ENCODE peak calls at places on chromosomes 2 and 18, in eight cellular contexts. T is body of pancreas, V is HCT116, X is uterus, A is esophagus squamous epithelium, N is tibial nerve, L is gastrocnemius medialis, W is thyroid gland. Q is an unnamed sample.

GRCh38 chr18:2948038-2948437 is 64.9 kb downstream of the LPIN2 start:
- DNase-seq in V (peak; percentile 7), A (no peak), L (no peak), T (peak; percentile 72), X (no peak), N (no peak), W (no peak), Q (no peak)

GRCh38 chr2:79638943-79639342 is 126.1 kb downstream of the CTNNA2 start:
- DNase-seq in T (no peak), V (no peak), L (no peak), W (no peak), X (no peak), A (no peak), N (no peak), Q (no peak)

GRCh38 chr2:238793351-238793750 is 54.5 kb upstream of the TWIST2 start:
- DNase-seq in W (no peak), L (no peak), X (no peak), V (no peak), A (no peak), N (no peak), T (no peak), Q (no peak)

GRCh38 chr2:19362652-19363473 is 4.4 kb upstream of the OSR1 start:
- DNase-seq in T (peak; percentile 82), X (peak; percentile 84), W (peak; percentile 74), V (peak; percentile 69), L (peak; percentile 58), A (no peak), N (peak; percentile 81), Q (peak; percentile 90)

GRCh38 chr2:85134255-85135065 is 1.3 kb downstream of the TCF7L1 start:
- DNase-seq in T (peak; percentile 17), L (peak; percentile 18), X (peak; percentile 52), V (no peak), N (no peak), W (peak; percentile 72), A (no peak), Q (peak; percentile 29)

GRCh38 chr2:20424300-20425290 is 22.3 kb upstream of the RHOB start:
- DNase-seq in A (peak; percentile 36), N (peak; percentile 54), L (peak; percentile 65), V (no peak), X (no peak), T (no peak), W (peak; percentile 15), Q (peak; percentile 75)

GRCh38 chr2:240774856-240775255 is 45.2 kb downstream of the KIF1A start:
- DNase-seq in X (no peak), V (no peak), N (no peak), W (no peak), L (no peak), A (no peak), T (no peak), Q (no peak)

GRCh38 chr2:144256996-144257707 is 262.8 kb downstream of the ZEB2 start:
- DNase-seq in T (no peak), X (no peak), V (no peak), N (no peak), A (no peak), W (no peak), L (no peak), Q (no peak)

GRCh38 chr18:58937204-58937603 is 72.5 kb downstream of the ZNF532 start:
- DNase-seq in N (no peak), V (no peak), L (no peak), X (no peak), W (no peak), A (no peak), T (no peak), Q (no peak)

GRCh38 chr2:122183890-122184289 is 428.4 kb downstream of the TSN start:
- DNase-seq in L (no peak), N (no peak), W (no peak), X (no peak), V (no peak), T (no peak), A (no peak), Q (no peak)

GRCh38 chr18:23178661-23179081 is 43.4 kb downstream of the CABLES1 start:
- DNase-seq in W (no peak), L (no peak), A (no peak), N (no peak), V (no peak), X (no peak), T (peak; percentile 49), Q (no peak)

GRCh38 chr2:129734343-129735034 is 245.0 kb upstream of the RAB6C start:
- DNase-seq in L (no peak), W (no peak), N (no peak), V (no peak), X (no peak), T (no peak), A (no peak), Q (no peak)

GRCh38 chr2:137969418-137969765 is 5.1 kb downstream of the HNMT start:
- DNase-seq in T (peak; percentile 25), V (no peak), L (no peak), A (no peak), N (no peak), W (no peak), X (no peak), Q (peak; percentile 25)

DNA sequence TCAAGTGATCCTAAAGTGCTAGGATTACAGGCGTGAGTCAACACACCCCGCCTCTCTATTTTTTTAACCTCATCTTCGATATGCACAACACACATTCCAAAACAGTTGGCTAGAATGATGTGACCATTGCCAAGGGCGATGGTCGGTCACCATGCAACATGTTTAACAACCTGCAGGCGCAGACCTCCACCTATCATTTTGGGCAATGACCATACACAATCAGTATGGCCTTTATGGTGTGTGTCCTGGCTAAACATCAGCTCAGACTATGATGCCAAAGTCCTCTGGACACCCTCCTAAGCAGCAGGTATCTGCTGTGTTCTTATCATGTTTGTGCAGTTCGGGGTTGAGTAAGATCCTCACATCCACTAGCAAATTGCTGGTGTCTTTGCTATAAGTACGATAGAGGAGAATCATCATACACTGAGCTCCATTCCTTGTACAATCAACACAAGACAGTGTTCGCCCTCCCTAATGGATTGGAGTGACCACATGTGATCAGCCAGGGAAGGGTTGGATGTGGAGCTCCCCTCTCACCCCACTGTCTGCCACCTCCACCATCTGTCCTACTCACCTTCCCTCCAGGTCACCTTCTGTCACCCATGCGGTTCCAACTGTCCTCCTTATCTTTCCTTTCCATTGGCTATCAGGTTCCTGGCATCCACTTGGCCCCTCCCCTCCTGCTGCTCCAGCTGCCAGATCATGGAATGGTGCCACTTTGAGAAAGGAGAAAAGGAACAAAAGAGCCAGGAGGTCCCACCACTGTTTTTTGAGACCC is 7.9 kb upstream of the RNF152 start:
- DNase-seq in X (no peak), L (no peak), V (no peak), W (no peak), N (no peak), A (no peak), T (no peak), Q (no peak)
- H3K27me3 ChIP-seq in X (no peaks in the 10 kb centered on the region), L (no peaks in the 10 kb centered on the region), V (peaks cover 3% of the 10 kb centered on the region), W (no peaks in the 10 kb centered on the region), N (no peaks in the 10 kb centered on the region), A (no peaks in the 10 kb centered on the region), T (no peaks in the 10 kb centered on the region), Q (no peaks in the 10 kb centered on the region)

GRCh38 chr2:95166065-95166763 is 605 bp downstream of the ZNF2 start:
- DNase-seq in V (no peak), W (no peak), X (no peak), N (no peak), L (no peak), T (no peak), A (no peak), Q (no peak)

GRCh38 chr2:95159690-95160449 is at the start of gene ZNF514:
- DNase-seq in W (peak; percentile 87), T (peak; percentile 79), X (peak; percentile 81), V (no peak), L (peak; percentile 75), N (peak; percentile 45), A (peak; percentile 7), Q (peak; percentile 83)

GRCh38 chr2:95165030-95165370 is 609 bp upstream of the ZNF2 start:
- DNase-seq in L (no peak), N (no peak), V (no peak), A (no peak), W (no peak), X (no peak), T (no peak), Q (no peak)

GRCh38 chr2:95165371-95166064 is at the start of gene ZNF2:
- DNase-seq in T (peak; percentile 98), X (peak; percentile 97), A (peak; percentile 82), L (peak; percentile 97), W (peak; percentile 98), V (peak; percentile 96), N (peak; percentile 97), Q (peak; percentile 98)
- TF ChIP-seq POLR2A in T (peak; percentile 95), X (peak; percentile 62), A (peak; percentile 45), L (peak; percentile 63), W (no peak), V (peak; percentile 81), N (peak; percentile 69), Q (peak; percentile 69)

GRCh38 chr2:236748801-236749200 is 179.2 kb downstream of the ACKR3 start:
- DNase-seq in A (no peak), W (peak; percentile 83), T (no peak), N (no peak), V (no peak), L (peak; percentile 65), X (no peak), Q (peak; percentile 45)

GRCh38 chr2:236747426-236747825 is 177.8 kb downstream of the ACKR3 start:
- DNase-seq in V (no peak), T (no peak), N (no peak), L (no peak), A (no peak), W (no peak), X (no peak), Q (no peak)

GRCh38 chr2:236748385-236748784 is 178.8 kb downstream of the ACKR3 start:
- DNase-seq in W (no peak), L (no peak), X (no peak), T (no peak), V (no peak), N (peak; percentile 26), A (no peak), Q (no peak)

GRCh38 chr2:236747925-236748324 is 178.3 kb downstream of the ACKR3 start:
- DNase-seq in L (no peak), X (no peak), N (no peak), V (no peak), T (no peak), W (no peak), A (no peak), Q (no peak)

DNA sequence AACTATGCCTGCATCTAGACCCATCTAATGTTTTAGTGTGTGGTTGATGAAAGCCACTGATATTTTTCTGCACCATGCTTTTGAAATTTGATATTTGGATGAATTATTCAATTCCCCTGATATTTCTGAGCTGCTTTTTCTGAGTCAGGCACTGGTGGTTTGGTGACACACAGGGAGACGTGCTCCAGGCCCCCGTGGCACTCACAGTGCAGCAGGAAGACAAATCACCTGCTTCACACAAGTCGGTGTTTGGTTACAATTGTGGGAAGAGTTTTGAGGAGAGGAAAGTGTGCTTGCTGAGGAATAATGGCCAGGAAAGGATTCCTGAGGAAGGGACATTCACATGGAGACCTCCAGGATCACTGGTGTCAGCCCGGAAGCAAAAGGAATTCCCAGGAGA is 179.7 kb downstream of the ACKR3 start:
- DNase-seq in L (no peak), W (no peak), A (no peak), V (no peak), T (no peak), N (no peak), X (no peak), Q (no peak)
- H3K4me1 ChIP-seq in L (peaks cover 32% of the 10 kb centered on the region), W (peaks cover 68% of the 10 kb centered on the region), A (peaks cover 28% of the 10 kb centered on the region), V (no peaks in the 10 kb centered on the region), T (peaks cover 4% of the 10 kb centered on the region), N (no peaks in the 10 kb centered on the region), X (no peaks in the 10 kb centered on the region), Q (no peaks in the 10 kb centered on the region)

DNA sequence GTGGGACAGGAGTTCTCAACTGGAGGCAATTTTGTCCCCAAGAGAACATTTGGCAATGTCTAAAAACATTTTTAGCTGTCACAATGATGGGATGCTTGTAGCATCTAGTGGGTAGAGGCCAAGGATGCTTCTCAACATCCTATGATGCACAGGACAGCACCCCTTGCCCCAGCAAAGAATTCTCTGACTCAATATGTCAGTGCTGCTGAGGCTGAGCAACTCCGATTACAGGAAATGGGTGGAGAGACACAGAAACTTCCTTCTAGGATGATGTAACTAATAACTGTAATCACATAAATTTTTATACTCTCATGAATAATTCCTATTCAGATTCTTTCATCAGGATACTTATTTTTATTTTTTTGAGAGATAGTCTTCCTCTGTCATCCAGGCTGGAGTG is 120.2 kb upstream of the ACAA2 start:
- DNase-seq in V (no peak), X (no peak), W (no peak), N (no peak), A (no peak), T (no peak), L (no peak), Q (no peak)
- H3K27me3 ChIP-seq in V (no peaks in the 10 kb centered on the region), X (no peaks in the 10 kb centered on the region), W (no peaks in the 10 kb centered on the region), N (no peaks in the 10 kb centered on the region), A (no peaks in the 10 kb centered on the region), T (no peaks in the 10 kb centered on the region), L (no peaks in the 10 kb centered on the region), Q (no peaks in the 10 kb centered on the region)